ENCODE peak calls at places on chromosome 2, in seven cellular contexts. L is activated CD8-positive, alpha-beta memory T cell treated with anti-CD3 and anti-CD28 coated beads, Interleukin-2, amount 50 U/mL, for 48 hours; V is non-pigmented ciliary epithelial cell; F is GM23338; B is NCI-H748 treated with DMSO at 0.1 percent for 48 hours; P is T-helper 2 cell; R is sciatic nerve. E is an unnamed sample.

GRCh38 chr2:207352978-207353377 is 176.8 kb upstream of the CREB1 start:
- DNase-seq in F (peak), P (no peak), L (no peak), B (no peak), R (no peak), V (no peak), E (no peak)

GRCh38 chr2:120347387-120348010 is 1.6 kb downstream of the INHBB start:
- DNase-seq in B (no peak), R (no peak), V (no peak), P (no peak), L (no peak), F (peak), E (no peak)

GRCh38 chr2:200787351-200788128 is 24.2 kb upstream of the BZW1 start:
- DNase-seq in R (no peak), P (no peak), V (peak), B (no peak), L (no peak), F (no peak), E (no peak)

GRCh38 chr2:23685706-23686105 is 241.2 kb downstream of the ATAD2B start:
- DNase-seq in F (no peak), V (no peak), B (no peak), P (no peak), L (no peak), R (no peak), E (no peak)

GRCh38 chr2:114534051-114534727 is 91.7 kb downstream of the DPP10 start:
- DNase-seq in R (no peak), B (no peak), L (no peak), F (no peak), P (no peak), V (no peak), E (no peak)

GRCh38 chr2:64325477-64325851 is 128.5 kb upstream of the LGALSL start:
- DNase-seq in V (no peak), R (no peak), P (no peak), F (no peak), B (no peak), L (no peak), E (no peak)

GRCh38 chr2:226813148-226813701 is 13.6 kb upstream of the IRS1 start:
- DNase-seq in L (no peak), P (no peak), V (no peak), B (no peak), F (peak), R (no peak), E (no peak)

GRCh38 chr2:118349365-118349764 is 261.1 kb downstream of the INSIG2 start:
- DNase-seq in L (no peak), V (no peak), P (no peak), F (no peak), B (no peak), R (no peak), E (no peak)

GRCh38 chr2:204608261-204608660 is 63.0 kb downstream of the PARD3B start:
- DNase-seq in V (no peak), L (no peak), B (no peak), F (no peak), R (no peak), P (no peak), E (no peak)

GRCh38 chr2:3277748-3278520 is 99.7 kb downstream of the EIPR1 start:
- DNase-seq in F (no peak), V (no peak), P (no peak), B (no peak), L (no peak), R (no peak), E (no peak)

GRCh38 chr2:232422051-232422450 is 15.4 kb downstream of the ALPG start:
- DNase-seq in P (no peak), F (no peak), L (no peak), V (no peak), R (peak), B (no peak), E (no peak)

GRCh38 chr2:153477096-153477555 is 1.4 kb downstream of the RPRM start:
- DNase-seq in F (peak), L (no peak), B (peak), R (no peak), P (no peak), V (no peak), E (no peak)

GRCh38 chr2:74374509-74375205 is 5.5 kb downstream of the DCTN1 start:
- DNase-seq in P (no peak), L (no peak), V (peak), B (peak), R (peak), F (peak), E (no peak)

GRCh38 chr2:212646698-212647097 is 108.1 kb upstream of the ERBB4 start:
- DNase-seq in B (no peak), F (no peak), P (no peak), L (no peak), R (no peak), V (peak), E (no peak)

GRCh38 chr2:26010943-26011342 is 22.9 kb upstream of the RAB10 start:
- DNase-seq in L (no peak), R (no peak), B (no peak), F (no peak), P (no peak), V (no peak), E (no peak)

GRCh38 chr2:24920813-24921441 is 890 bp upstream of the ADCY3 start:
- DNase-seq in L (no peak), P (no peak), F (peak), V (no peak), R (peak), B (no peak), E (no peak)

GRCh38 chr2:25824216-25824615 is 54.1 kb downstream of the ASXL2 start:
- DNase-seq in V (no peak), B (no peak), R (no peak), F (no peak), L (no peak), P (no peak), E (no peak)

GRCh38 chr2:127792805-127793204 is 18.2 kb downstream of the WDR33 start:
- DNase-seq in F (no peak), L (no peak), P (no peak), R (no peak), V (no peak), B (no peak), E (no peak)

GRCh38 chr2:100603945-100604633 is 41.3 kb downstream of the PDCL3 start:
- DNase-seq in F (peak), R (no peak), L (no peak), B (no peak), P (no peak), V (no peak), E (no peak)

GRCh38 chr2:25042321-25043240 is 705 bp downstream of the EFR3B start:
- DNase-seq in R (no peak), L (peak), F (peak), V (no peak), B (peak), P (no peak), E (no peak)

GRCh38 chr2:157468931-157469708 is 25.2 kb upstream of the CYTIP start:
- DNase-seq in L (no peak), B (no peak), F (no peak), R (no peak), P (no peak), V (peak), E (no peak)

E was measured in T-helper 22 cell.